ENCODE peak calls at places on chromosomes 3 and 15, in nine cellular contexts. D is body of pancreas, X is pancreas, W is left lung, U is GM12878, T is K562, K is PC-3, R is HCT116, L is heart left ventricle. Q is an unnamed sample.

GRCh38 chr3:107596639-107597038 is 73.9 kb downstream of the BBX start:
- ATAC-seq in D (no peak), X (no peak), W (no peak), U (no peak), T (no peak), K (no peak), R (no peak), L (no peak), Q (no peak)

GRCh38 chr15:80931721-80932609 is 57.7 kb downstream of the MESD start:
- ATAC-seq in D (no peak), X (no peak), W (no peak), U (no peak), T (no peak), K (no peak), R (no peak), L (peak; percentile 27), Q (peak; percentile 23)

GRCh38 chr15:99669250-99669649 is 64.0 kb downstream of the LYSMD4 start:
- ATAC-seq in D (no peak), X (no peak), W (peak; percentile 70), U (no peak), T (no peak), K (no peak), R (no peak), L (peak; percentile 89), Q (no peak)

GRCh38 chr3:5787863-5788488 is 600.5 kb downstream of the EDEM1 start:
- ATAC-seq in D (peak; percentile 45), X (no peak), W (peak; percentile 62), U (no peak), T (peak; percentile 83), K (no peak), R (peak; percentile 47), L (peak; percentile 66), Q (peak; percentile 48)

GRCh38 chr15:62895905-62896316 is 146.6 kb upstream of the TPM1 start:
- ATAC-seq in D (peak; percentile 31), X (peak; percentile 19), W (no peak), U (no peak), T (no peak), K (no peak), R (no peak), L (no peak), Q (no peak)

GRCh38 chr3:56593455-56594158 is 36.6 kb downstream of the CCDC66 start:
- ATAC-seq in D (no peak), X (no peak), W (no peak), U (no peak), T (no peak), K (no peak), R (no peak), L (no peak), Q (no peak)

GRCh38 chr15:43517354-43518072 is at the start of gene MAP1A:
- ATAC-seq in D (no peak), X (no peak), W (peak; percentile 72), U (no peak), T (peak; percentile 79), K (no peak), R (no peak), L (peak; percentile 67), Q (peak; percentile 57)

GRCh38 chr3:110307065-110307809 is 764.4 kb upstream of the NECTIN3 start:
- ATAC-seq in D (no peak), X (no peak), W (no peak), U (no peak), T (no peak), K (no peak), R (no peak), L (no peak), Q (no peak)

GRCh38 chr3:37491343-37491742 is 317.0 kb upstream of the LRRFIP2 start:
- ATAC-seq in D (no peak), X (no peak), W (no peak), U (no peak), T (no peak), K (no peak), R (no peak), L (peak; percentile 62), Q (no peak)

GRCh38 chr3:16379838-16380237 is 114.8 kb downstream of the OXNAD1 start:
- ATAC-seq in D (no peak), X (no peak), W (no peak), U (peak; percentile 4), T (no peak), K (no peak), R (no peak), L (no peak), Q (no peak)

GRCh38 chr15:44656913-44657312 is 6.5 kb downstream of the SPG11 start:
- ATAC-seq in D (no peak), X (no peak), W (no peak), U (no peak), T (no peak), K (no peak), R (no peak), L (no peak), Q (no peak)
- H3K27ac ChIP-seq in D (no peak overlapping the region), X (no peak overlapping the region), W (no peak overlapping the region), U (no peak overlapping the region), T (no peak overlapping the region), K (no peak overlapping the region), R (no peak overlapping the region), L (peak overlapping the region; percentile 30), Q (no peak overlapping the region)

DNA sequence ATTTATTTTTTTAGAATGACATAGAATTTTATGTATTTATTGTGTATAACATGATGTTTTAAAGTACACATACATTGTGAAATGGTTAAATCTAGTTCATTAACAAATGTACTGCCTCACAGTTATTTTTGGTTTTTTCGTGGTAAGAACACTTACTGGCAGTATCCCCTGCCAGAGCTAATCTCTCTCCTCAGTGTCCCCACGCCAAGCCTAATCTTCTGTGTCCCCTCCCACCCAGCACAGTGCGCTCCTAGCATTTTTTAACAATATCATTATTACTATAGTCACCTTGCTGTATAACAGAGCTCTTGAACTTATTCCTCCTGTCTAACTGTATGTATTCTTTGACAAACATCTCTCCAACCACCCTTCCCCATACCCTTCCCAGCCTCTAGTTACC is 333.2 kb downstream of the GABRB3 start:
- ATAC-seq in D (no peak), X (no peak), W (no peak), U (no peak), T (no peak), K (no peak), R (no peak), L (peak; percentile 35), Q (no peak)
- H3K9me3 ChIP-seq in D (no peaks in the 10 kb centered on the region), X (no peaks in the 10 kb centered on the region), W (peaks cover 2% of the 10 kb centered on the region), U (no peaks in the 10 kb centered on the region), T (no peaks in the 10 kb centered on the region), K (no peaks in the 10 kb centered on the region), R (peaks cover 64% of the 10 kb centered on the region), L (no peaks in the 10 kb centered on the region), Q (no peaks in the 10 kb centered on the region)

GRCh38 chr15:77515613-77516012 is 94.9 kb downstream of the HMG20A start:
- ATAC-seq in D (no peak), X (no peak), W (no peak), U (no peak), T (no peak), K (no peak), R (no peak), L (no peak), Q (no peak)

GRCh38 chr15:77513226-77513625 is 92.5 kb downstream of the HMG20A start:
- ATAC-seq in D (no peak), X (no peak), W (no peak), U (no peak), T (no peak), K (no peak), R (no peak), L (peak; percentile 83), Q (no peak)

GRCh38 chr15:77516076-77516475 is 95.4 kb downstream of the HMG20A start:
- ATAC-seq in D (no peak), X (no peak), W (no peak), U (no peak), T (no peak), K (peak; percentile 38), R (no peak), L (no peak), Q (no peak)

GRCh38 chr15:77516786-77517185 is 96.1 kb downstream of the HMG20A start:
- ATAC-seq in D (no peak), X (no peak), W (no peak), U (no peak), T (no peak), K (no peak), R (no peak), L (no peak), Q (no peak)

GRCh38 chr15:77514635-77515421 is 94.1 kb downstream of the HMG20A start:
- ATAC-seq in D (no peak), X (no peak), W (no peak), U (no peak), T (peak; percentile 63), K (no peak), R (no peak), L (no peak), Q (no peak)
- TF ChIP-seq CTCF in D (no peak), X (no peak), W (no peak), U (no peak), T (peak; percentile 27), K (no peak), R (no peak), L (no peak), Q (no peak)

DNA sequence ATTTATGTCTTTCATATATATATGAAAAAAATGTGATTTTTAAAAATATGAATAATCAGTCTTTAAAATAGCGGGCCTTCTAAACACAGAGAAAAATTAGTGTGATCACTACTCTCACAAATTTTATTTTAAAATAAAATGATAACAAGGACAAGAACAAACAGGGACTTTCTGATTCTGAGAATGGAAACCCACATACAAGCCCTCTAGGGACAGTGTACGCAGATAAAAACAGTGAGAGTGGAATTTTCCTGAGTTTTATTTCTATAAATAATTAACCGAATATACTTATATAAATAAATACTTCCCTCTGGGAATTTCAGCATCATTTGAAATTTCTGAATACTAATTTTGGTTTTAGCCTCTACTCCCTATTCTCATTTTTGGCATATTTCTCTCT is 201.4 kb upstream of the CBLB start:
- ATAC-seq in D (no peak), X (no peak), W (no peak), U (no peak), T (no peak), K (no peak), R (no peak), L (no peak), Q (no peak)
- H3K27ac ChIP-seq in D (no peak overlapping the region), X (no peak overlapping the region), W (no peak overlapping the region), U (no peak overlapping the region), T (no peak overlapping the region), K (no peak overlapping the region), R (no peak overlapping the region), L (peak overlapping the region; percentile 3), Q (no peak overlapping the region)

GRCh38 chr3:83251490-83251889 is 1490.0 kb upstream of the GBE1 start:
- ATAC-seq in D (no peak), X (no peak), W (no peak), U (no peak), T (no peak), K (no peak), R (no peak), L (no peak), Q (no peak)
- H3K9me3 ChIP-seq in D (no peaks in the 10 kb centered on the region), X (no peaks in the 10 kb centered on the region), W (peaks cover 8% of the 10 kb centered on the region), U (no peaks in the 10 kb centered on the region), T (no peaks in the 10 kb centered on the region), K (no peaks in the 10 kb centered on the region), R (peaks cover 16% of the 10 kb centered on the region), L (no peaks in the 10 kb centered on the region), Q (no peaks in the 10 kb centered on the region)

DNA sequence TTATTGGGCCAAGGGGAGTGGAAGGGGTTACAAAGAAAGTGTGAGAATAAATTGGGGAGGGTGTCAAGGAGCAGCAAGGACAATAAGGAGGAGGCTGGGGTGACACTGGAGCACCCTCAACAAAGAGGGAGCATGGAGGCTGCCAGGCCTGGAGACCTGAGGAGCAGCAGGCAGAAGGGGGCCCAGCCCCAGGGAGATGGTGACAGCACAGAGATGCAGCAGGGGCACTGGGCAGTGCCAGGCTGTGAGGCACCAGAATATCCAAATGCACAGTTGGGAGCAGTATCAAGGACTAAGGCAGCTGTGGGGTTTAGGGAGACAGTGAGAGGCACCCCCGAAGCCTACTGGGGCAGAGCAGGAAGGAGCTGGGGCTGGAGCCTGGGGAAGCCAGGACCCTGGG is 19.4 kb upstream of the ALAS1 start:
- ATAC-seq in D (no peak), X (no peak), W (no peak), U (no peak), T (no peak), K (no peak), R (no peak), L (no peak), Q (no peak)
- TF ChIP-seq CTCF in D (no peak), X (no peak), W (no peak), U (no peak), T (no peak), K (no peak), R (no peak), L (no peak), Q (no peak)

Q was measured in gastroesophageal sphincter.